ENCODE peak calls at places on chromosomes 12 and 14, in five cellular contexts. Q, P, F, E and V are unnamed samples.

GRCh38 chr12:117686210-117686609 is 282.6 kb downstream of the KSR2 start:
- DNase-seq in P (no peak), E (no peak), Q (no peak), F (no peak), V (no peak)

GRCh38 chr12:124686001-124686884 is 118.8 kb upstream of the NCOR2 start:
- DNase-seq in F (peak; percentile 88), P (no peak), E (peak; percentile 27), Q (peak; percentile 72), V (peak; percentile 78)

GRCh38 chr14:55718551-55718950 is 138.5 kb downstream of the KTN1 start:
- DNase-seq in Q (no peak), E (no peak), F (no peak), P (no peak), V (no peak)

GRCh38 chr12:107317751-107318553 is 224.6 kb upstream of the CRY1 start:
- DNase-seq in P (peak; percentile 44), F (peak; percentile 96), Q (peak; percentile 84), E (no peak), V (peak; percentile 92)

GRCh38 chr14:31926123-31926522 is 151.0 kb upstream of the ARHGAP5 start:
- DNase-seq in Q (peak; percentile 61), F (peak; percentile 76), P (peak; percentile 57), E (peak; percentile 78), V (peak; percentile 64)

GRCh38 chr12:93234641-93235040 is 143.1 kb upstream of the NUDT4 start:
- DNase-seq in E (no peak), F (no peak), Q (no peak), P (no peak), V (no peak)

GRCh38 chr14:105532735-105533141 is 6.4 kb downstream of the TMEM121 start:
- DNase-seq in E (no peak), Q (no peak), F (peak; percentile 53), P (peak; percentile 79), V (peak; percentile 3)

GRCh38 chr12:49987620-49988303 is 15.0 kb downstream of the AQP6 start:
- DNase-seq in E (no peak), P (no peak), F (no peak), Q (no peak), V (peak; percentile 62)

GRCh38 chr12:124365726-124366430 is 71.0 kb downstream of the RFLNA start:
- DNase-seq in F (no peak), Q (no peak), E (no peak), P (no peak), V (no peak)

GRCh38 chr14:92877757-92878431 is 45.1 kb upstream of the CHGA start:
- DNase-seq in Q (no peak), E (peak; percentile 66), F (no peak), P (no peak), V (peak; percentile 59)

GRCh38 chr14:90487031-90487430 is 90.2 kb downstream of the CALM1 start:
- DNase-seq in E (peak; percentile 93), Q (no peak), F (no peak), P (no peak), V (no peak)

GRCh38 chr12:70831538-70831937 is 89.0 kb downstream of the PTPRR start:
- DNase-seq in E (no peak), F (peak; percentile 8), P (no peak), Q (peak; percentile 5), V (peak; percentile 29)

GRCh38 chr12:67925077-67925476 is 64.2 kb upstream of the IFNG-AS1 start:
- DNase-seq in P (no peak), E (no peak), F (no peak), Q (peak; percentile 23), V (peak; percentile 7)

GRCh38 chr12:123094349-123095073 is 56.4 kb downstream of the PITPNM2 start:
- DNase-seq in Q (peak; percentile 93), P (no peak), E (no peak), F (peak; percentile 93), V (peak; percentile 84)

GRCh38 chr14:67358914-67359313 is 690 bp downstream of the ATP6V1D start:
- DNase-seq in E (no peak), Q (no peak), P (no peak), F (peak; percentile 34), V (no peak)

GRCh38 chr14:41606249-41607118 is at the start of gene LRFN5:
- DNase-seq in Q (peak; percentile 17), P (no peak), E (peak; percentile 44), F (peak; percentile 2), V (peak; percentile 35)

GRCh38 chr12:113407931-113408585 is 4.4 kb upstream of the SDS start:
- DNase-seq in Q (peak; percentile 36), E (no peak), F (peak; percentile 37), P (no peak), V (no peak)

GRCh38 chr12:2779281-2779680 is 15.5 kb upstream of the FKBP4 start:
- DNase-seq in E (no peak), F (no peak), Q (no peak), P (no peak), V (no peak)

GRCh38 chr12:110741795-110742717 is 635 bp downstream of the PPP1CC start:
- DNase-seq in Q (peak; percentile 51), F (peak; percentile 61), P (no peak), E (peak; percentile 17), V (peak; percentile 56)

GRCh38 chr14:101473795-101474562 is 87.3 kb upstream of the DIO3 start:
- DNase-seq in E (no peak), P (no peak), F (no peak), Q (no peak), V (no peak)

GRCh38 chr14:73945159-73945670 is 4.7 kb downstream of the FAM161B start:
- DNase-seq in E (no peak), Q (no peak), P (no peak), F (no peak), V (no peak)

GRCh38 chr14:30861200-30861599 is 13.2 kb upstream of the COCH start:
- DNase-seq in P (no peak), Q (no peak), F (no peak), E (no peak), V (no peak)